ENCODE peak calls at places on chromosomes 5 and 9, in five cellular contexts. X is GM12865; Z is naive thymus-derived CD8-positive, alpha-beta T cell; H is CD4-positive, alpha-beta memory T cell; K is stimulated activated CD8-positive, alpha-beta memory T cell treated with anti-CD3 and anti-CD28 coated beads, Interleukin-7, amount 100 ng/mL, for 24 hours. S is an unnamed sample.

GRCh38 chr9:792331-793260 is 48.9 kb upstream of the DMRT1 start:
- DNase-seq in X (no peak), Z (no peak), H (no peak), K (no peak), S (no peak)

GRCh38 chr9:93828331-93829097 is 126.6 kb downstream of the BARX1 start:
- DNase-seq in X (no peak), Z (no peak), H (no peak), K (no peak), S (no peak)

GRCh38 chr5:158165647-158166046 is 306.7 kb upstream of the CLINT1 start:
- DNase-seq in X (no peak), Z (no peak), H (no peak), K (no peak), S (no peak)

GRCh38 chr5:42596817-42597216 is 159.8 kb upstream of the CCDC152 start:
- DNase-seq in X (no peak), Z (no peak), H (no peak), K (no peak), S (no peak)

GRCh38 chr5:133680830-133681555 is 68.7 kb upstream of the FSTL4 start:
- DNase-seq in X (no peak), Z (no peak), H (no peak), K (no peak), S (no peak)

GRCh38 chr5:128630078-128630575 is 92.1 kb upstream of the FBN2 start:
- DNase-seq in X (no peak), Z (no peak), H (no peak), K (no peak), S (no peak)

GRCh38 chr5:43281840-43282658 is 31.2 kb downstream of the HMGCS1 start:
- DNase-seq in X (no peak), Z (no peak), H (no peak), K (no peak), S (no peak)

GRCh38 chr5:169029661-169030274 is 271.2 kb downstream of the SLIT3 start:
- DNase-seq in X (no peak), Z (no peak), H (no peak), K (no peak), S (no peak)

GRCh38 chr5:14036947-14037346 is 92.5 kb upstream of the DNAH5 start:
- DNase-seq in X (no peak), Z (no peak), H (no peak), K (no peak), S (no peak)

GRCh38 chr5:169697976-169698375 is 60.9 kb downstream of the DOCK2 start:
- DNase-seq in X (no peak), Z (no peak), H (no peak), K (no peak), S (no peak)

GRCh38 chr5:123035950-123036390 is 555 bp downstream of the PPIC start:
- DNase-seq in X (peak), Z (no peak), H (no peak), K (no peak), S (no peak)

GRCh38 chr9:3151672-3152576 is 308.0 kb upstream of the PUM3 start:
- DNase-seq in X (no peak), Z (no peak), H (no peak), K (no peak), S (no peak)

GRCh38 chr9:100756217-100756616 is 178.3 kb downstream of the CAVIN4 start:
- DNase-seq in X (no peak), Z (no peak), H (no peak), K (no peak), S (no peak)

GRCh38 chr9:20243866-20244647 is 378.2 kb downstream of the MLLT3 start:
- DNase-seq in X (no peak), Z (no peak), H (no peak), K (no peak), S (no peak)

GRCh38 chr5:14035859-14036440 is 91.5 kb upstream of the DNAH5 start:
- DNase-seq in X (no peak), Z (no peak), H (no peak), K (no peak), S (peak)

GRCh38 chr5:144083185-144083584 is 87.3 kb downstream of the YIPF5 start:
- DNase-seq in X (no peak), Z (no peak), H (no peak), K (no peak), S (no peak)

GRCh38 chr9:82242285-82242963 is 253.9 kb downstream of the SPATA31D1 start:
- DNase-seq in X (no peak), Z (no peak), H (no peak), K (no peak), S (no peak)

GRCh38 chr5:135326296-135327240 is 72.5 kb downstream of the MACROH2A1 start:
- DNase-seq in X (no peak), Z (no peak), H (no peak), K (no peak), S (no peak)

GRCh38 chr5:151228986-151229385 is 5.1 kb upstream of the CCDC69 start:
- DNase-seq in X (no peak), Z (no peak), H (no peak), K (no peak), S (no peak)

GRCh38 chr9:93908591-93909241 is 46.4 kb downstream of the BARX1 start:
- DNase-seq in X (no peak), Z (no peak), H (no peak), K (no peak), S (no peak)

GRCh38 chr5:40594811-40595210 is 84.9 kb upstream of the PTGER4 start:
- DNase-seq in X (no peak), Z (no peak), H (no peak), K (no peak), S (no peak)

GRCh38 chr9:16358751-16359150 is 511.7 kb downstream of the BNC2 start:
- DNase-seq in X (no peak), Z (no peak), H (no peak), K (no peak), S (no peak)

GRCh38 chr5:29654990-29655389 is 1538.5 kb upstream of the CDH6 start:
- DNase-seq in X (no peak), Z (no peak), H (no peak), K (no peak), S (no peak)

S was measured in GOT3.